ENCODE peak calls at places on chromosome 6, in eight cellular contexts. One of them, this sample, is unnamed.

GRCh38 chr6:139014945-139015344 is 13.6 kb upstream of the ABRACL start:
- DNase-seq in progenitor cell of endocrine pancreas: no peak
- DNase-seq in Jurkat, Clone E6-1: no peak
- DNase-seq in glutamatergic neuron: no peak
- DNase-seq in neuronal stem cell: no peak
- DNase-seq in ELF-1: no peak
- DNase-seq in mesendoderm: no peak
- DNase-seq in NCI-H1048: no peak
- DNase-seq in this sample: peak; percentile 22

GRCh38 chr6:21003780-21004541 is 469.7 kb downstream of the CDKAL1 start:
- DNase-seq in progenitor cell of endocrine pancreas: no peak
- DNase-seq in glutamatergic neuron: no peak
- DNase-seq in mesendoderm: no peak
- DNase-seq in Jurkat, Clone E6-1: no peak
- DNase-seq in ELF-1: no peak
- DNase-seq in NCI-H1048: no peak
- DNase-seq in neuronal stem cell: no peak
- DNase-seq in this sample: peak; percentile 12

GRCh38 chr6:90062667-90063066 is 168.4 kb downstream of the GJA10 start:
- DNase-seq in Jurkat, Clone E6-1: no peak
- DNase-seq in glutamatergic neuron: no peak
- DNase-seq in mesendoderm: no peak
- DNase-seq in NCI-H1048: no peak
- DNase-seq in ELF-1: no peak
- DNase-seq in neuronal stem cell: no peak
- DNase-seq in progenitor cell of endocrine pancreas: no peak
- DNase-seq in this sample: no peak

GRCh38 chr6:35311390-35312075 is 13.9 kb downstream of the DEF6 start:
- DNase-seq in ELF-1: no peak
- DNase-seq in glutamatergic neuron: no peak
- DNase-seq in NCI-H1048: no peak
- DNase-seq in progenitor cell of endocrine pancreas: no peak
- DNase-seq in neuronal stem cell: no peak
- DNase-seq in Jurkat, Clone E6-1: peak; percentile 86
- DNase-seq in mesendoderm: no peak
- DNase-seq in this sample: no peak

GRCh38 chr6:109008951-109009760 is 85.5 kb downstream of the SESN1 start:
- DNase-seq in glutamatergic neuron: peak; percentile 97
- DNase-seq in ELF-1: peak; percentile 93
- DNase-seq in mesendoderm: peak; percentile 92
- DNase-seq in NCI-H1048: peak; percentile 75
- DNase-seq in neuronal stem cell: peak; percentile 89
- DNase-seq in progenitor cell of endocrine pancreas: peak; percentile 90
- DNase-seq in Jurkat, Clone E6-1: peak; percentile 64
- DNase-seq in this sample: peak; percentile 79

GRCh38 chr6:90982581-90982980 is 395.7 kb upstream of the MAP3K7 start:
- DNase-seq in progenitor cell of endocrine pancreas: no peak
- DNase-seq in Jurkat, Clone E6-1: no peak
- DNase-seq in glutamatergic neuron: no peak
- DNase-seq in NCI-H1048: no peak
- DNase-seq in ELF-1: no peak
- DNase-seq in mesendoderm: no peak
- DNase-seq in neuronal stem cell: no peak
- DNase-seq in this sample: no peak

GRCh38 chr6:97110149-97110548 is 172.9 kb downstream of the MMS22L start:
- DNase-seq in mesendoderm: no peak
- DNase-seq in progenitor cell of endocrine pancreas: no peak
- DNase-seq in neuronal stem cell: no peak
- DNase-seq in glutamatergic neuron: no peak
- DNase-seq in Jurkat, Clone E6-1: no peak
- DNase-seq in ELF-1: no peak
- DNase-seq in NCI-H1048: no peak
- DNase-seq in this sample: no peak

GRCh38 chr6:136011475-136011874 is 160.0 kb downstream of the PDE7B start:
- DNase-seq in glutamatergic neuron: no peak
- DNase-seq in Jurkat, Clone E6-1: no peak
- DNase-seq in NCI-H1048: no peak
- DNase-seq in progenitor cell of endocrine pancreas: no peak
- DNase-seq in ELF-1: no peak
- DNase-seq in neuronal stem cell: no peak
- DNase-seq in mesendoderm: peak; percentile 19
- DNase-seq in this sample: no peak

GRCh38 chr6:26290941-26291340 is 74.1 kb upstream of the BTN3A2 start:
- DNase-seq in ELF-1: no peak
- DNase-seq in glutamatergic neuron: no peak
- DNase-seq in progenitor cell of endocrine pancreas: no peak
- DNase-seq in neuronal stem cell: no peak
- DNase-seq in mesendoderm: no peak
- DNase-seq in Jurkat, Clone E6-1: no peak
- DNase-seq in NCI-H1048: no peak
- DNase-seq in this sample: no peak

GRCh38 chr6:85544776-85545175 is 48.9 kb downstream of the SNX14 start:
- DNase-seq in glutamatergic neuron: no peak
- DNase-seq in mesendoderm: no peak
- DNase-seq in Jurkat, Clone E6-1: no peak
- DNase-seq in progenitor cell of endocrine pancreas: no peak
- DNase-seq in ELF-1: no peak
- DNase-seq in neuronal stem cell: no peak
- DNase-seq in NCI-H1048: no peak
- DNase-seq in this sample: no peak

GRCh38 chr6:39228111-39228971 is 934 bp downstream of the KCNK5 start:
- DNase-seq in progenitor cell of endocrine pancreas: no peak
- DNase-seq in ELF-1: no peak
- DNase-seq in neuronal stem cell: no peak
- DNase-seq in NCI-H1048: no peak
- DNase-seq in glutamatergic neuron: no peak
- DNase-seq in mesendoderm: no peak
- DNase-seq in Jurkat, Clone E6-1: no peak
- DNase-seq in this sample: no peak

GRCh38 chr6:17585766-17586502 is 14.2 kb upstream of the FAM8A1 start:
- DNase-seq in NCI-H1048: no peak
- DNase-seq in ELF-1: peak; percentile 31
- DNase-seq in mesendoderm: peak; percentile 90
- DNase-seq in progenitor cell of endocrine pancreas: no peak
- DNase-seq in Jurkat, Clone E6-1: peak; percentile 51
- DNase-seq in glutamatergic neuron: no peak
- DNase-seq in neuronal stem cell: no peak
- DNase-seq in this sample: no peak

GRCh38 chr6:88476388-88476787 is 310.2 kb upstream of the CNR1 start:
- DNase-seq in ELF-1: no peak
- DNase-seq in Jurkat, Clone E6-1: no peak
- DNase-seq in neuronal stem cell: no peak
- DNase-seq in glutamatergic neuron: no peak
- DNase-seq in mesendoderm: no peak
- DNase-seq in NCI-H1048: no peak
- DNase-seq in progenitor cell of endocrine pancreas: no peak
- DNase-seq in this sample: no peak

GRCh38 chr6:126880926-126881325 is 237.5 kb upstream of the RSPO3 start:
- DNase-seq in mesendoderm: no peak
- DNase-seq in progenitor cell of endocrine pancreas: no peak
- DNase-seq in NCI-H1048: no peak
- DNase-seq in ELF-1: no peak
- DNase-seq in Jurkat, Clone E6-1: no peak
- DNase-seq in neuronal stem cell: no peak
- DNase-seq in glutamatergic neuron: no peak
- DNase-seq in this sample: no peak

GRCh38 chr6:145758086-145758485 is 22.8 kb upstream of the EPM2A start:
- DNase-seq in ELF-1: no peak
- DNase-seq in neuronal stem cell: no peak
- DNase-seq in glutamatergic neuron: no peak
- DNase-seq in NCI-H1048: no peak
- DNase-seq in Jurkat, Clone E6-1: no peak
- DNase-seq in progenitor cell of endocrine pancreas: no peak
- DNase-seq in mesendoderm: no peak
- DNase-seq in this sample: no peak

GRCh38 chr6:138572200-138572875 is 73.0 kb upstream of the NHSL1 start:
- DNase-seq in glutamatergic neuron: peak; percentile 66
- DNase-seq in NCI-H1048: peak; percentile 67
- DNase-seq in progenitor cell of endocrine pancreas: peak; percentile 68
- DNase-seq in ELF-1: peak; percentile 84
- DNase-seq in neuronal stem cell: peak; percentile 76
- DNase-seq in mesendoderm: peak; percentile 88
- DNase-seq in Jurkat, Clone E6-1: no peak
- DNase-seq in this sample: peak; percentile 87

GRCh38 chr6:143536866-143537691 is 25.6 kb upstream of the FUCA2 start:
- DNase-seq in neuronal stem cell: peak; percentile 47
- DNase-seq in mesendoderm: peak; percentile 84
- DNase-seq in NCI-H1048: no peak
- DNase-seq in glutamatergic neuron: peak; percentile 76
- DNase-seq in Jurkat, Clone E6-1: no peak
- DNase-seq in progenitor cell of endocrine pancreas: peak; percentile 53
- DNase-seq in ELF-1: peak; percentile 75
- DNase-seq in this sample: peak; percentile 22

GRCh38 chr6:16239798-16240123 is 1.4 kb downstream of the GMPR start:
- DNase-seq in neuronal stem cell: no peak
- DNase-seq in NCI-H1048: no peak
- DNase-seq in glutamatergic neuron: no peak
- DNase-seq in progenitor cell of endocrine pancreas: no peak
- DNase-seq in mesendoderm: peak; percentile 84
- DNase-seq in ELF-1: no peak
- DNase-seq in Jurkat, Clone E6-1: no peak
- DNase-seq in this sample: peak; percentile 74

GRCh38 chr6:111447051-111447450 is 36.0 kb downstream of the REV3L start:
- DNase-seq in neuronal stem cell: no peak
- DNase-seq in NCI-H1048: no peak
- DNase-seq in ELF-1: no peak
- DNase-seq in glutamatergic neuron: no peak
- DNase-seq in mesendoderm: no peak
- DNase-seq in progenitor cell of endocrine pancreas: no peak
- DNase-seq in Jurkat, Clone E6-1: no peak
- DNase-seq in this sample: no peak

GRCh38 chr6:2485116-2485515 is 239.7 kb upstream of the GMDS start:
- DNase-seq in NCI-H1048: no peak
- DNase-seq in Jurkat, Clone E6-1: no peak
- DNase-seq in mesendoderm: no peak
- DNase-seq in progenitor cell of endocrine pancreas: no peak
- DNase-seq in glutamatergic neuron: no peak
- DNase-seq in neuronal stem cell: no peak
- DNase-seq in ELF-1: no peak
- DNase-seq in this sample: peak; percentile 2

GRCh38 chr6:14719273-14719672 is 526.6 kb upstream of the JARID2 start:
- DNase-seq in glutamatergic neuron: no peak
- DNase-seq in mesendoderm: no peak
- DNase-seq in Jurkat, Clone E6-1: no peak
- DNase-seq in ELF-1: no peak
- DNase-seq in neuronal stem cell: no peak
- DNase-seq in NCI-H1048: no peak
- DNase-seq in progenitor cell of endocrine pancreas: no peak
- DNase-seq in this sample: no peak

GRCh38 chr6:14896475-14896874 is 349.4 kb upstream of the JARID2 start:
- DNase-seq in NCI-H1048: no peak
- DNase-seq in ELF-1: no peak
- DNase-seq in progenitor cell of endocrine pancreas: no peak
- DNase-seq in glutamatergic neuron: no peak
- DNase-seq in neuronal stem cell: no peak
- DNase-seq in Jurkat, Clone E6-1: no peak
- DNase-seq in mesendoderm: no peak
- DNase-seq in this sample: no peak

GRCh38 chr6:107423474-107423873 is 35.9 kb downstream of the PDSS2 start:
- DNase-seq in NCI-H1048: no peak
- DNase-seq in glutamatergic neuron: no peak
- DNase-seq in progenitor cell of endocrine pancreas: no peak
- DNase-seq in neuronal stem cell: no peak
- DNase-seq in mesendoderm: no peak
- DNase-seq in ELF-1: no peak
- DNase-seq in Jurkat, Clone E6-1: no peak
- DNase-seq in this sample: no peak